ENCODE peak calls at places on chromosomes 5 and 9, in five cellular contexts. Z is psoas muscle, K is fibroblast of lung, C is left ventricle myocardium inferior, P is body of pancreas. U is an unnamed sample.

GRCh38 chr5:139636207-139636792 is 11.8 kb upstream of the CXXC5 start:
- DNase-seq in Z (no peak), K (no peak), C (no peak), P (peak; percentile 60), U (peak; percentile 58)

GRCh38 chr5:153276151-153276550 is 214.3 kb upstream of the GRIA1 start:
- DNase-seq in Z (no peak), K (peak; percentile 29), C (no peak), P (peak; percentile 14), U (no peak)

GRCh38 chr5:7902201-7902600 is 33.3 kb downstream of the MTRR start:
- DNase-seq in Z (no peak), K (peak; percentile 24), C (no peak), P (no peak), U (no peak)

GRCh38 chr5:13359326-13359725 is 585.2 kb downstream of the DNAH5 start:
- DNase-seq in Z (no peak), K (peak; percentile 83), C (no peak), P (no peak), U (no peak)

GRCh38 chr5:111922344-111922743 is 165.3 kb upstream of the NREP start:
- DNase-seq in Z (no peak), K (no peak), C (no peak), P (no peak), U (no peak)

GRCh38 chr5:7501066-7501465 is 105.1 kb downstream of the ADCY2 start:
- DNase-seq in Z (no peak), K (no peak), C (no peak), P (no peak), U (no peak)

GRCh38 chr5:140310434-140310833 is 7.5 kb upstream of the PFDN1 start:
- DNase-seq in Z (no peak), K (peak; percentile 53), C (no peak), P (no peak), U (no peak)

GRCh38 chr5:177592010-177592834 is at the start of gene TMED9:
- DNase-seq in Z (peak; percentile 84), K (peak; percentile 75), C (peak; percentile 85), P (peak; percentile 90), U (peak; percentile 77)

GRCh38 chr5:111641533-111642230 is 115.3 kb downstream of the NREP start:
- DNase-seq in Z (no peak), K (peak; percentile 71), C (no peak), P (no peak), U (no peak)

GRCh38 chr9:89021154-89021803 is 30.0 kb downstream of the S1PR3 start:
- DNase-seq in Z (peak; percentile 49), K (peak; percentile 92), C (no peak), P (peak; percentile 29), U (peak; percentile 85)
- H3K27ac ChIP-seq in Z (no peak overlapping the region), K (peak overlapping the region; percentile 17), C (peak overlapping the region; percentile 76), P (no peak overlapping the region), U (peak overlapping the region; percentile 71)

GRCh38 chr9:136944094-136944518 is 432 bp downstream of the FBXW5 start:
- DNase-seq in Z (no peak), K (peak; percentile 47), C (peak; percentile 65), P (peak; percentile 53), U (no peak)
- TF ChIP-seq CTCF in Z (no peak), K (no peak), C (no peak), P (no peak), U (no peak)

GRCh38 chr9:119052339-119053030 is 316.8 kb downstream of the BRINP1 start:
- DNase-seq in Z (peak; percentile 19), K (no peak), C (peak; percentile 57), P (no peak), U (no peak)
- H3K4me3 ChIP-seq in Z (peak overlapping the region; percentile 31), K (no peak overlapping the region), C (peak overlapping the region; percentile 47), P (no peak overlapping the region), U (no peak overlapping the region)

DNA sequence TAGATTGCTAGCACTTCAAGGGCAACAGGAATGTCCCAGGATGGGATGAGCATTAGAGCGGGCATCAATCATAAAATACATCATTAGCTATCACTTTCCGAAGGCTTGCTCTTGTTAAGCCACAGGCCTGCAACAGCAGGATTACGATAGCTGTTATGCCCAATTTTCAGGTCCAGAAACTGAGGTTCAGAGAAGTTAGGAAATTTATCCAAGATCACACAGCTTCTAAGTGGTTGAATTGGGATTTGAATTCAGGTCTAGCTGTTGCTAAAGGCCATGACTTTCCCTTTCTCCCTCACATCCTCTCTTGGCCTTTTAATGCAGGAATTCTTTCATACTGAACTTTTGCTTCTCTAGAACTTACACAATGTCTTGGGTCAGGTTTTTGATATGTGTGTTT is 119.4 kb upstream of the ERCC6L2 start:
- DNase-seq in Z (no peak), K (no peak), C (no peak), P (no peak), U (no peak)
- H3K27ac ChIP-seq in Z (no peak overlapping the region), K (no peak overlapping the region), C (peak overlapping the region; percentile 64), P (no peak overlapping the region), U (no peak overlapping the region)

GRCh38 chr5:175012267-175012666 is 287.9 kb downstream of the MSX2 start:
- DNase-seq in Z (no peak), K (no peak), C (no peak), P (no peak), U (no peak)

GRCh38 chr5:175015028-175015427 is 290.6 kb downstream of the MSX2 start:
- DNase-seq in Z (no peak), K (no peak), C (no peak), P (no peak), U (no peak)

GRCh38 chr5:175013251-175013650 is 288.9 kb downstream of the MSX2 start:
- DNase-seq in Z (no peak), K (no peak), C (no peak), P (no peak), U (no peak)
- TF ChIP-seq CTCF in Z (no peak), K (no peak), C (no peak), P (no peak), U (no peak)

GRCh38 chr9:131405858-131406566 is 12.1 kb downstream of the PRRC2B start:
- DNase-seq in Z (no peak), K (no peak), C (peak; percentile 37), P (no peak), U (no peak)
- H3K4me3 ChIP-seq in Z (peak overlapping the region; percentile 31), K (peak overlapping the region; percentile 25), C (peak overlapping the region; percentile 46), P (no peak overlapping the region), U (no peak overlapping the region)

DNA sequence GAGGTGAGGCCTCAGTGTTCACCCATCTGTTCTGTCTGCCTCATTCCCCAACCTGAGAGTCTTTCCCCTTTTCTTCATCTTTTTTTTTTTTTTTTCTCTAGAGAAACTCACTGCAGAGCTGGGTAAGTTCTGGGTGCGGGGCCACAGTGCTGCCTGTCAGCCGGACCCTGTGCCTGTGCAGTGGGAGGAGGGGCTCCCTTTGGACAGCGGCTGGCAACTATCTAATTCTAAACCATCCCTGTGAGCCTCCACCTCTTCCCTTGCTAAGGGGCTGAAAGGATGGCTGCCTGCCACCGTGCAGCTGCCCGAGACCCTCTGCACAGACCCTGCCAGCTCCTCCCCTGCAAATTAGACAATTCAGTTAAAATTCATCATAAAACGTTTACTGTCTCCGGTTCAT is 14.1 kb downstream of the BTNL9 start:
- DNase-seq in Z (no peak), K (no peak), C (no peak), P (no peak), U (no peak)
- H3K27ac ChIP-seq in Z (no peak overlapping the region), K (no peak overlapping the region), C (peak overlapping the region; percentile 91), P (no peak overlapping the region), U (peak overlapping the region; percentile 55)

DNA sequence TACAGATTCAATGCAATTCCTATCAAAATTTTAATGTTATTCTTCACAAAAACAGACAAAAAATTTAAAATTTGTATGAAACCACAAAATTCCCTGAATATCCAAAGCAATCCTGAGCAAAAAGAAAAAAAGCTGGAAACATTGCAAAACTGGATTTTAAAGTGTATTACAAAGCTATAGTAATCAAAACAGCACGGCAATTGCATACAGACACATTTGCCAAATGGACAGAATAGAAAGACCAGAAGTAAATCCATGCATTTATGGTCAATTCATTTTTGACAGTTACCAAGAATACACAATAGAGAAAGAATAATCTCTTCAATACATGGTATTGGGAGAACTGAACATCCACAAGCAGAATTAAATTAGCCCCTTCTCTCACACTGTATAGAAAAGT is 110.5 kb downstream of the TMEM232 start:
- DNase-seq in Z (no peak), K (no peak), C (no peak), P (no peak), U (no peak)
- TF ChIP-seq CTCF in Z (no peak), K (no peak), C (no peak), P (no peak), U (no peak)

GRCh38 chr5:159049844-159050318 is 49.8 kb downstream of the EBF1 start:
- DNase-seq in Z (no peak), K (no peak), C (no peak), P (no peak), U (no peak)
- H3K4me3 ChIP-seq in Z (peak overlapping the region; percentile 56), K (peak overlapping the region; percentile 20), C (peak overlapping the region; percentile 58), P (no peak overlapping the region), U (no peak overlapping the region)

GRCh38 chr9:136550439-136551085 is 4.7 kb upstream of the NOTCH1 start:
- DNase-seq in Z (no peak), K (no peak), C (no peak), P (peak; percentile 85), U (no peak)
- H3K27ac ChIP-seq in Z (no peak overlapping the region), K (no peak overlapping the region), C (peak overlapping the region; percentile 64), P (no peak overlapping the region), U (peak overlapping the region; percentile 61)

U was measured in right atrium auricular region.